ENCODE peak calls at places on chromosome 4, in seven cellular contexts. One of them, this sample, is unnamed.

GRCh38 chr4:142372570-142373300 is 473.4 kb downstream of the INPP4B start:
- DNase-seq in Caco-2: no peak
- DNase-seq in AG10803: no peak
- DNase-seq in GM20000: no peak
- DNase-seq in prostate gland: no peak
- DNase-seq in mammary epithelial cell: no peak
- DNase-seq in CD8-positive, alpha-beta T cell: no peak
- DNase-seq in this sample: no peak

GRCh38 chr4:5780831-5781480 is 70.0 kb downstream of the EVC start:
- DNase-seq in mammary epithelial cell: no peak
- DNase-seq in AG10803: peak; percentile 94
- DNase-seq in CD8-positive, alpha-beta T cell: no peak
- DNase-seq in Caco-2: no peak
- DNase-seq in prostate gland: no peak
- DNase-seq in GM20000: no peak
- DNase-seq in this sample: no peak

GRCh38 chr4:79421483-79421882 is 13.5 kb upstream of the GK2 start:
- DNase-seq in CD8-positive, alpha-beta T cell: no peak
- DNase-seq in mammary epithelial cell: no peak
- DNase-seq in GM20000: no peak
- DNase-seq in prostate gland: no peak
- DNase-seq in AG10803: no peak
- DNase-seq in Caco-2: no peak
- DNase-seq in this sample: no peak

GRCh38 chr4:98623126-98623802 is 35.1 kb downstream of the TSPAN5 start:
- DNase-seq in GM20000: no peak
- DNase-seq in prostate gland: no peak
- DNase-seq in mammary epithelial cell: no peak
- DNase-seq in AG10803: no peak
- DNase-seq in Caco-2: no peak
- DNase-seq in CD8-positive, alpha-beta T cell: no peak
- DNase-seq in this sample: no peak

GRCh38 chr4:21012851-21013331 is 312.6 kb downstream of the PACRGL start:
- DNase-seq in AG10803: no peak
- DNase-seq in CD8-positive, alpha-beta T cell: no peak
- DNase-seq in GM20000: no peak
- DNase-seq in Caco-2: no peak
- DNase-seq in prostate gland: no peak
- DNase-seq in mammary epithelial cell: peak; percentile 47
- DNase-seq in this sample: no peak

GRCh38 chr4:166421556-166422156 is 548.6 kb downstream of the TLL1 start:
- DNase-seq in Caco-2: no peak
- DNase-seq in AG10803: peak; percentile 19
- DNase-seq in prostate gland: no peak
- DNase-seq in mammary epithelial cell: no peak
- DNase-seq in CD8-positive, alpha-beta T cell: no peak
- DNase-seq in GM20000: no peak
- DNase-seq in this sample: no peak

GRCh38 chr4:138645289-138645688 is 370.3 kb upstream of the NOCT start:
- DNase-seq in Caco-2: no peak
- DNase-seq in mammary epithelial cell: peak; percentile 5
- DNase-seq in GM20000: no peak
- DNase-seq in AG10803: peak; percentile 13
- DNase-seq in CD8-positive, alpha-beta T cell: no peak
- DNase-seq in prostate gland: no peak
- DNase-seq in this sample: no peak

GRCh38 chr4:8399298-8399697 is 41.2 kb downstream of the ACOX3 start:
- DNase-seq in GM20000: no peak
- DNase-seq in CD8-positive, alpha-beta T cell: no peak
- DNase-seq in mammary epithelial cell: no peak
- DNase-seq in prostate gland: no peak
- DNase-seq in AG10803: no peak
- DNase-seq in Caco-2: no peak
- DNase-seq in this sample: no peak

GRCh38 chr4:39524420-39524957 is 2.8 kb downstream of the UGDH start:
- DNase-seq in CD8-positive, alpha-beta T cell: no peak
- DNase-seq in mammary epithelial cell: no peak
- DNase-seq in Caco-2: no peak
- DNase-seq in GM20000: no peak
- DNase-seq in prostate gland: no peak
- DNase-seq in AG10803: no peak
- DNase-seq in this sample: no peak

GRCh38 chr4:67542076-67542475 is 3.2 kb downstream of the CENPC start:
- DNase-seq in prostate gland: no peak
- DNase-seq in mammary epithelial cell: no peak
- DNase-seq in CD8-positive, alpha-beta T cell: no peak
- DNase-seq in AG10803: peak; percentile 22
- DNase-seq in GM20000: no peak
- DNase-seq in Caco-2: no peak
- DNase-seq in this sample: no peak

GRCh38 chr4:114782842-114783595 is 184.4 kb downstream of the UGT8 start:
- DNase-seq in prostate gland: no peak
- DNase-seq in mammary epithelial cell: no peak
- DNase-seq in GM20000: no peak
- DNase-seq in Caco-2: no peak
- DNase-seq in AG10803: no peak
- DNase-seq in CD8-positive, alpha-beta T cell: no peak
- DNase-seq in this sample: no peak

GRCh38 chr4:17690898-17691297 is 76.5 kb downstream of the MED28 start:
- DNase-seq in CD8-positive, alpha-beta T cell: no peak
- DNase-seq in Caco-2: no peak
- DNase-seq in mammary epithelial cell: peak; percentile 79
- DNase-seq in prostate gland: no peak
- DNase-seq in AG10803: no peak
- DNase-seq in GM20000: no peak
- DNase-seq in this sample: no peak

GRCh38 chr4:113707013-113707412 is 54.5 kb downstream of the CAMK2D start:
- DNase-seq in AG10803: peak; percentile 53
- DNase-seq in GM20000: no peak
- DNase-seq in prostate gland: no peak
- DNase-seq in mammary epithelial cell: peak; percentile 21
- DNase-seq in CD8-positive, alpha-beta T cell: no peak
- DNase-seq in Caco-2: no peak
- DNase-seq in this sample: no peak

GRCh38 chr4:170005472-170005871 is 20.7 kb downstream of the MFAP3L start:
- DNase-seq in prostate gland: no peak
- DNase-seq in AG10803: no peak
- DNase-seq in mammary epithelial cell: no peak
- DNase-seq in CD8-positive, alpha-beta T cell: no peak
- DNase-seq in GM20000: no peak
- DNase-seq in Caco-2: no peak
- DNase-seq in this sample: no peak

GRCh38 chr4:111991163-111991562 is 154.1 kb upstream of the FAM241A start:
- DNase-seq in prostate gland: no peak
- DNase-seq in CD8-positive, alpha-beta T cell: no peak
- DNase-seq in Caco-2: no peak
- DNase-seq in mammary epithelial cell: no peak
- DNase-seq in AG10803: no peak
- DNase-seq in GM20000: peak; percentile 39
- DNase-seq in this sample: no peak

GRCh38 chr4:7655267-7655548 is 220.5 kb upstream of the PSAPL1 start:
- DNase-seq in prostate gland: no peak
- DNase-seq in mammary epithelial cell: no peak
- DNase-seq in AG10803: no peak
- DNase-seq in CD8-positive, alpha-beta T cell: no peak
- DNase-seq in GM20000: no peak
- DNase-seq in Caco-2: no peak
- DNase-seq in this sample: no peak

GRCh38 chr4:15118281-15118680 is 116.0 kb downstream of the CPEB2 start:
- DNase-seq in CD8-positive, alpha-beta T cell: no peak
- DNase-seq in AG10803: peak; percentile 57
- DNase-seq in Caco-2: no peak
- DNase-seq in prostate gland: no peak
- DNase-seq in GM20000: no peak
- DNase-seq in mammary epithelial cell: no peak
- DNase-seq in this sample: no peak

GRCh38 chr4:115028682-115029385 is 84.6 kb downstream of the NDST4 start:
- DNase-seq in Caco-2: no peak
- DNase-seq in mammary epithelial cell: no peak
- DNase-seq in GM20000: no peak
- DNase-seq in prostate gland: no peak
- DNase-seq in CD8-positive, alpha-beta T cell: no peak
- DNase-seq in AG10803: no peak
- DNase-seq in this sample: no peak

GRCh38 chr4:186543206-186543605 is 12.2 kb downstream of the MTNR1A start:
- DNase-seq in CD8-positive, alpha-beta T cell: no peak
- DNase-seq in Caco-2: no peak
- DNase-seq in AG10803: no peak
- DNase-seq in GM20000: no peak
- DNase-seq in mammary epithelial cell: no peak
- DNase-seq in prostate gland: no peak
- DNase-seq in this sample: no peak

DNA sequence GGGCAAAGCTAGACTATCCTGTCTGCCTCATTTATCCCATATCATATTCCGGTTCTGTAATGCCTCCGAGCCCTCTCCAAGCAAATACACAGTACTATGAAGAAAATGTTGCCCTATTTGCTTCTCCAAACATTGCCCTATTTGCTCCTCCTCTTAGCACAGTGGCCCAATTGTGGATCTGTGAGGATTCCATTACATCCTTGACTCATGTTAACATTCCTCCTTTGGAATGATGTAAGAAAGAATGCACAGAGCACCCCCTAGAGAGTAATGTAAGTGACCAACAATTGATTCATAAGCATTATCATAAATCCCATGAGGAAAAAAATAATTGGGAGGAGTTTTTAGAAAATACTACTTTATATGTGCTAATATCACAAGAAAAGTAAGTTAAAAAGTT is 11.3 kb upstream of the BTC start:
- DNase-seq in GM20000: no peak
- DNase-seq in prostate gland: no peak
- DNase-seq in mammary epithelial cell: peak; percentile 52
- DNase-seq in AG10803: peak; percentile 27
- DNase-seq in CD8-positive, alpha-beta T cell: no peak
- DNase-seq in Caco-2: no peak
- DNase-seq in this sample: no peak
- TF ChIP-seq CTCF in GM20000: no peak
- TF ChIP-seq CTCF in prostate gland: no peak
- TF ChIP-seq CTCF in mammary epithelial cell: peak; percentile 6
- TF ChIP-seq CTCF in AG10803: no peak
- TF ChIP-seq CTCF in CD8-positive, alpha-beta T cell: no peak
- TF ChIP-seq CTCF in Caco-2: no peak
- TF ChIP-seq CTCF in this sample: no peak

GRCh38 chr4:189843392-189844009 is 97.2 kb upstream of the FRG1 start:
- DNase-seq in AG10803: no peak
- DNase-seq in prostate gland: no peak
- DNase-seq in GM20000: no peak
- DNase-seq in Caco-2: no peak
- DNase-seq in CD8-positive, alpha-beta T cell: no peak
- DNase-seq in mammary epithelial cell: no peak
- DNase-seq in this sample: no peak
- TF ChIP-seq CTCF in AG10803: no peak
- TF ChIP-seq CTCF in prostate gland: no peak
- TF ChIP-seq CTCF in GM20000: no peak
- TF ChIP-seq CTCF in Caco-2: no peak
- TF ChIP-seq CTCF in CD8-positive, alpha-beta T cell: no peak
- TF ChIP-seq CTCF in mammary epithelial cell: no peak
- TF ChIP-seq CTCF in this sample: no peak

DNA sequence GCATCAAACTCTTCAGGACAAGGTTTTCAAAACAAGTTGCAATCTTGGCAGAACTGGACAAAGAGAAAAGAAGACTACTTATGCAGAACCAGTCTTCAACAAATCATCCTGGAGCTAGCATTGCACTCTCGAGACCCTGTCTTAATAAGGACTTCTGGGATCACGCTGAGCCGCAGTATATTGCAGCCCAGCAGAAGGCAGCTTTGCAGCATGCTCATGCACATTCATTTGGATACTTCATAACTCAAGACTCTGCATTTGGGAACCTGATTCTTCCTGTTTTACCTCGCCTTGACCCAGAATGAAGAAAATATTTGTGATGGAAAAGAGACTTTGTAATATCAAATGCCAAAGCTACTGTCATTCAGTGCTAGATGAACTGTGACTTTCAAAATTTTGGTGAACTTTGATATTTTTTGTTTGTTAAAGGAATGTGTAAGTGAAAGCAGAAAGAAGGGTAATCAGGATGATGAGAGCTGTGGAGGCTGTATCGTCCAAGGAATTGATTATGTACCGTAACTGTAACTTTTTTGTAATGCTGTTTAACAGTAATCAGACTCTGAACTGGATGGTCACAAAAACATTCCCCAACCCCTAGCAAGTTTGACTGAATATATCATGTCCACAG is 27.2 kb downstream of the HSPA4L start:
- DNase-seq in AG10803: peak; percentile 13
- DNase-seq in Caco-2: no peak
- DNase-seq in GM20000: no peak
- DNase-seq in mammary epithelial cell: no peak
- DNase-seq in CD8-positive, alpha-beta T cell: no peak
- DNase-seq in prostate gland: no peak
- DNase-seq in this sample: no peak
- TF ChIP-seq CTCF in AG10803: peak; percentile 38
- TF ChIP-seq CTCF in Caco-2: peak; percentile 20
- TF ChIP-seq CTCF in GM20000: no peak
- TF ChIP-seq CTCF in mammary epithelial cell: no peak
- TF ChIP-seq CTCF in CD8-positive, alpha-beta T cell: no peak
- TF ChIP-seq CTCF in prostate gland: no peak
- TF ChIP-seq CTCF in this sample: no peak

DNA sequence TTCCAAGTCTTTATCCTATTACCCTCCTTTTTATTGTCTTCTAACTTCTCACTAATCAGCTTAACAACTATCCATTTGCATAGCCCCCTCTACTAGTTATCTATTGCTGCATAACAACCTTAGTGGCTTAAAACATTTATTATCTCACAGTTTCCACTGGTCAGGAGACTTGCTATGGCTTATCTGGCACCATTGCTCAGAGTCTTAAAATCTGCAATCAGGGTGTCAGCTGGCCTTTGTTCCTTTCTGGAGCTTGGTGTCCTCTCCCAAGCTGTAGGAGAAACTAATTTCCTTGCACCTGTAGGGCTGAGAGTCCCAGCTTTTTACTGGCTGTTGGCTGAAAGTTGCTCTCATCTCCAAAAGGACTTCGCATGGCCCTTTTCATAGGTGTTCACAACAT is 137.0 kb upstream of the SMIM31 start:
- DNase-seq in AG10803: no peak
- DNase-seq in Caco-2: no peak
- DNase-seq in CD8-positive, alpha-beta T cell: no peak
- DNase-seq in prostate gland: no peak
- DNase-seq in mammary epithelial cell: no peak
- DNase-seq in GM20000: no peak
- DNase-seq in this sample: no peak
- TF ChIP-seq CTCF in AG10803: no peak
- TF ChIP-seq CTCF in Caco-2: no peak
- TF ChIP-seq CTCF in CD8-positive, alpha-beta T cell: no peak
- TF ChIP-seq CTCF in prostate gland: no peak
- TF ChIP-seq CTCF in mammary epithelial cell: no peak
- TF ChIP-seq CTCF in GM20000: no peak
- TF ChIP-seq CTCF in this sample: no peak